ENCODE peak calls at places on chromosomes 16 and 17, in nine cellular contexts. B is cardiac muscle cell; O is iPS DF 6.9; Z is small intestine; R is CD8-positive, alpha-beta memory T cell; L is CD4-positive, CD25-positive, alpha-beta regulatory T cell; V is endothelial cell of umbilical vein; D is heart right ventricle; C is H1. X is an unnamed sample.

GRCh38 chr16:25109643-25110042 is 1.9 kb upstream of the LCMT1 start:
- DNase-seq in B (no peak), O (no peak), Z (peak; percentile 94), R (no peak), L (no peak), V (peak; percentile 83), D (peak; percentile 72), C (no peak), X (no peak)

GRCh38 chr16:56679813-56680212 is 2.5 kb upstream of the MT1X start:
- DNase-seq in B (no peak), O (no peak), Z (no peak), R (no peak), L (no peak), V (no peak), D (peak; percentile 16), C (no peak), X (no peak)

GRCh38 chr17:77231076-77231871 is 90.5 kb downstream of the SEC14L1 start:
- DNase-seq in B (no peak), O (no peak), Z (no peak), R (no peak), L (no peak), V (no peak), D (no peak), C (no peak), X (no peak)

GRCh38 chr17:43465049-43465448 is 18.7 kb upstream of the DHX8 start:
- DNase-seq in B (no peak), O (no peak), Z (no peak), R (no peak), L (no peak), V (no peak), D (no peak), C (no peak), X (no peak)

GRCh38 chr17:65340401-65340800 is 203.2 kb downstream of the RGS9 start:
- DNase-seq in B (no peak), O (no peak), Z (no peak), R (no peak), L (no peak), V (no peak), D (no peak), C (no peak), X (no peak)

GRCh38 chr16:22195695-22196558 is 10.2 kb upstream of the EEF2K start:
- DNase-seq in B (peak; percentile 87), O (no peak), Z (peak; percentile 89), R (peak; percentile 79), L (peak; percentile 91), V (peak; percentile 98), D (peak; percentile 93), C (peak; percentile 90), X (peak; percentile 70)

GRCh38 chr16:27980076-27980775 is 83.3 kb downstream of the GSG1L start:
- DNase-seq in B (no peak), O (no peak), Z (no peak), R (no peak), L (no peak), V (no peak), D (no peak), C (no peak), X (no peak)

GRCh38 chr16:57422026-57422944 is 17.7 kb downstream of the CCL17 start:
- DNase-seq in B (peak; percentile 60), O (no peak), Z (peak; percentile 40), R (no peak), L (no peak), V (peak; percentile 67), D (peak; percentile 57), C (no peak), X (no peak)

GRCh38 chr17:49442051-49442450 is 27.4 kb upstream of the PHB1 start:
- DNase-seq in B (no peak), O (no peak), Z (no peak), R (no peak), L (no peak), V (no peak), D (no peak), C (no peak), X (no peak)

GRCh38 chr17:81995463-81996231 is 18.2 kb downstream of the ASPSCR1 start:
- DNase-seq in B (no peak), O (no peak), Z (no peak), R (no peak), L (no peak), V (no peak), D (no peak), C (no peak), X (no peak)

GRCh38 chr17:74239169-74239568 is 25.8 kb downstream of the TTYH2 start:
- DNase-seq in B (no peak), O (no peak), Z (no peak), R (no peak), L (no peak), V (no peak), D (peak; percentile 36), C (no peak), X (no peak)

GRCh38 chr17:67602974-67603373 is 114.8 kb upstream of the NOL11 start:
- DNase-seq in B (peak; percentile 65), O (no peak), Z (peak; percentile 44), R (peak; percentile 4), L (peak; percentile 41), V (peak; percentile 32), D (no peak), C (peak; percentile 21), X (no peak)

GRCh38 chr16:11604783-11605563 is 18.3 kb upstream of the LITAF start:
- DNase-seq in B (no peak), O (no peak), Z (no peak), R (no peak), L (no peak), V (peak; percentile 9), D (peak; percentile 86), C (no peak), X (no peak)

DNA sequence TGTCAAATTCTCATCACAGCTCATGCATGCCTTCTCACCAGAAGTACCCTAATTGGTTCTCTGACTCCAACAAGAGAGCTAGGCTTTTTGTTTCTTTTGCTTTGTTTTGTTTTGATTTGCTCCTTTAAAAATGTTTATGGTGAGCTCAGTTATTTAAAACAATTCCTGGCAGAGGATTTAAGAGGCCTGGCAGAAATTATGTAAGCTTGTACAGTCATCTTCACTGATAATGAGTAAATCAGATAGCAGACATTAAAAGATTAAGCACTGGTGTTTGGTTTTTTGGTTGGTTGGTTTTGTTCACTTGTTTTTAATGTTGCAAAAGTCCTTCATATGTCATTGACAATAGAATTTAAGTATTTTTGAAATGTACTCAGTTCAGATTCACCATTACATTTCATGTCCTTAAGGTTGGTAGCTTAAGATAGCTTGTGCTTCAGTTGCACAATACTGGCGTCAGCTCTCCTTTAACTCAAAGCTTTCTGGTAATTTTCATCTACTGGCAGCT is 378.9 kb downstream of the CDH13 start:
- DNase-seq in B (no peak), O (no peak), Z (no peak), R (no peak), L (no peak), V (no peak), D (no peak), C (no peak), X (no peak)
- H3K9me3 ChIP-seq in B (no peaks in the 10 kb centered on the region), O (no peaks in the 10 kb centered on the region), Z (no peaks in the 10 kb centered on the region), R (no peaks in the 10 kb centered on the region), L (no peaks in the 10 kb centered on the region), V (no peaks in the 10 kb centered on the region), D (no peaks in the 10 kb centered on the region), C (no peaks in the 10 kb centered on the region), X (no peaks in the 10 kb centered on the region)

GRCh38 chr17:5184284-5184683 is 7.4 kb downstream of the ZNF594 start:
- DNase-seq in B (no peak), O (no peak), Z (no peak), R (peak; percentile 24), L (no peak), V (no peak), D (no peak), C (no peak), X (no peak)

GRCh38 chr17:5179003-5179402 is 12.7 kb downstream of the ZNF594 start:
- DNase-seq in B (no peak), O (no peak), Z (no peak), R (no peak), L (no peak), V (no peak), D (no peak), C (no peak), X (no peak)

GRCh38 chr17:5181509-5182305 is 10.0 kb downstream of the ZNF594 start:
- DNase-seq in B (no peak), O (no peak), Z (no peak), R (no peak), L (no peak), V (no peak), D (no peak), C (no peak), X (no peak)

GRCh38 chr17:5183410-5183793 is 8.3 kb downstream of the ZNF594 start:
- DNase-seq in B (no peak), O (no peak), Z (no peak), R (no peak), L (no peak), V (no peak), D (no peak), C (no peak), X (no peak)

DNA sequence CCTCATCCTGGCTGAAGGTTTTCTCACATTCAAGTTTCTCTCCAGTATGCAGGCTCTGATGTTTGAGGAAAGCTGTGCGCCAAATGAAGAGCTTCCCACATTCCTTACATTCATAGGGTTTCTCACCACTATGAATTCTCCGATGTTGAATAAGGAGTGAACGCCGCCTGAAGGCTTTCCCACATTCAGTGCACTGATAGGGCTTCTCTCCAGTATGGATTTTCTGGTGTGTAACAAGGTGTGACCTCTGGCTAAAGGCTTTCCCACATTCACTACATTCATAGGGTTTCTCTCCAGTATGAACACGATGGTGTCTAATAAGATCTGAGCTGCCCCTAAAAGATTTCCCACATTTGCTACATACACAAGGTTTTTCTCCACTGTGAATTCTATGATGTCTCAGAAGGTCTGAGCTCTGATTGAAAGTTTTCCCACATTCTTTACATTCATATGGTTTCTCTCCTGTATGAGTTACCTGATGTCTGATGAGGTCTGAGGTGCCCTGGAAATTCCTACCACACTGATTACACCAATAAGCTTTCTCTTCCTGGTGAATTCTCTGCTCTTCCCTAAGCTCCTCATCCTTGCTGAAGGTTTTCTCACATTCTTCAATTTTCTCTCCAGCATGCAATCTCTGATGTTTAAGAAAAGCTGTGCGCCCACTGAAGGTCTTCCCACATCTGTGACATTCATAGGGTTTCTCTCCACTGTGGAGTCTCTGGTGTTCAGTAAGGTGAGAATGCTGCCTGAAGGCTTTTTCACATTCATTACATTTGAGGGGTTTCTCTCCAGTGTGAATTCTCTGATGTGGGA is 8.9 kb downstream of the ZNF594 start:
- DNase-seq in B (no peak), O (no peak), Z (no peak), R (no peak), L (no peak), V (no peak), D (no peak), C (no peak), X (no peak)
- H3K9me3 ChIP-seq in B (peaks cover 13% of the 10 kb centered on the region), O (peaks cover 37% of the 10 kb centered on the region), Z (peaks cover 12% of the 10 kb centered on the region), R (peaks cover 73% of the 10 kb centered on the region), L (peaks cover 77% of the 10 kb centered on the region), V (peaks cover 34% of the 10 kb centered on the region), D (peaks cover 30% of the 10 kb centered on the region), C (peaks cover 89% of the 10 kb centered on the region), X (peaks cover 38% of the 10 kb centered on the region)

DNA sequence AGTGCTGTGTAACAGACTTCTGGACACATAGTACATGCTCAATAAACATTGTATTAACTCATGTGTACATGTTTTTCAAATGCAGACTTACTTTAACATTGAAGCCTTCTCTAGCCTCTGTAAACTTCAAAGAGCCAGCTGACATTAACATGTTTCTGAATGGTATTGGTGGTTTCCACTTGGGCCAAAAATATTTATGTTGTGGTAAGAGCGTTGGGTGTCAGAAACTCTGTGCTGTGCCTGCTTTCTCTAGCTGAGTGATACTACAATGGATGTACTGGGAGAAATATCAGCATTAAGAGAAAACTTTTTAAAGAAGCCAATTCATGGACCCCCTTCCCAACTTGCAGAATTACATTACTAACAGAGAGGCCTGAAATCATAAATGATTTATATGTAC is 1951.7 kb downstream of the TP53TG3F start:
- DNase-seq in B (no peak), O (no peak), Z (no peak), R (no peak), L (no peak), V (no peak), D (no peak), C (no peak), X (no peak)
- H3K9me3 ChIP-seq in B (peaks cover 2% of the 10 kb centered on the region), O (peaks cover 5% of the 10 kb centered on the region), Z (peaks cover 3% of the 10 kb centered on the region), R (peaks cover 4% of the 10 kb centered on the region), L (peaks cover 9% of the 10 kb centered on the region), V (peaks cover 4% of the 10 kb centered on the region), D (no peaks in the 10 kb centered on the region), C (peaks cover 55% of the 10 kb centered on the region), X (no peaks in the 10 kb centered on the region)

GRCh38 chr17:22272363-22273146 is 580.2 kb downstream of the KCNJ18 start:
- DNase-seq in B (no peak), O (no peak), Z (no peak), R (no peak), L (no peak), V (no peak), D (no peak), C (no peak), X (no peak)
- H3K9me3 ChIP-seq in B (no peaks in the 10 kb centered on the region), O (no peaks in the 10 kb centered on the region), Z (no peaks in the 10 kb centered on the region), R (no peaks in the 10 kb centered on the region), L (peaks cover 2% of the 10 kb centered on the region), V (no peaks in the 10 kb centered on the region), D (no peaks in the 10 kb centered on the region), C (peaks cover 85% of the 10 kb centered on the region), X (no peaks in the 10 kb centered on the region)

X was measured in T-helper 17 cell.